ENCODE peak calls at places on chromosomes 6 and 20, in five cellular contexts. H is astrocyte of the spinal cord; Y is CD4-positive, alpha-beta memory T cell; G is CD8-positive, alpha-beta memory T cell; X is colonic mucosa. P is an unnamed sample.

GRCh38 chr20:63977392-63978276 is 1.8 kb downstream of the SAMD10 start:
- DNase-seq in H (peak), Y (no peak), G (peak), X (no peak), P (peak)

GRCh38 chr6:151535476-151536279 is 41.9 kb downstream of the CCDC170 start:
- DNase-seq in X (no peak), Y (no peak), G (no peak), H (no peak), P (no peak)

GRCh38 chr20:431012-431904 is 23.2 kb downstream of the RBCK1 start:
- DNase-seq in H (peak), G (no peak), X (peak), Y (peak), P (peak)

GRCh38 chr6:28140616-28141015 is 1.1 kb upstream of the ZKSCAN8 start:
- DNase-seq in G (no peak), X (no peak), Y (no peak), H (no peak), P (no peak)

GRCh38 chr6:156857573-156857972 is 80.4 kb downstream of the ARID1B start:
- DNase-seq in Y (no peak), G (no peak), H (peak), X (no peak), P (peak)

GRCh38 chr20:24990810-24991252 is 1.7 kb downstream of the APMAP start:
- DNase-seq in H (no peak), G (no peak), Y (no peak), X (peak), P (no peak)

GRCh38 chr6:147782302-147782701 is 273.8 kb downstream of the SAMD5 start:
- DNase-seq in Y (no peak), H (peak), X (no peak), G (no peak), P (peak)

GRCh38 chr6:78598966-78599365 is 268.4 kb upstream of the IRAK1BP1 start:
- DNase-seq in G (no peak), Y (no peak), H (peak), X (no peak), P (peak)

GRCh38 chr6:3211681-3212080 is 15.8 kb downstream of the TUBB2B start:
- DNase-seq in X (no peak), H (no peak), G (no peak), Y (no peak), P (no peak)

GRCh38 chr20:35772563-35773058 is 796 bp downstream of the PHF20 start:
- DNase-seq in G (no peak), H (no peak), Y (no peak), X (no peak), P (no peak)

GRCh38 chr6:105669232-105669631 is 266.4 kb upstream of the PREP start:
- DNase-seq in H (no peak), G (no peak), Y (no peak), X (no peak), P (no peak)

DNA sequence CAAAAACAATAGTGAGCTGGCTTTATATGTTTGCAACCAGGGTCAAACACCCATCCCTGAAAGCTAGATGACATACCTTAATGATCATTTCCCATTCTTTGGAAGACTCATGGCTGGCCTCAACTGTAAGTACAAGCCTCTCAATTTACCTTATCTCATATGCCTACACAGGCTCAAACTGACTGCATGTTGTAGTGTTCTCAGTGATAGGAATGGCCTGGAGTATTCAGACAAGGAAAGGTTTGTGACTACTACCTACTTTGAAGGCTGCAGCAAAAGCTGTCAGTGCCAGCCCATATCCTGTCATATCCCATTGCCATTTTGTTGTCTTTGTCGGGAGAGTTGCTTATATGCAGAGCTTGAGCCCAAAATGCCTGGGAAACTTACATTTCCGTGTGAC is 205.2 kb upstream of the MOCS1 start:
- DNase-seq in Y (no peak), X (no peak), G (no peak), H (no peak), P (no peak)
- H3K4me3 ChIP-seq in Y (no peak), X (no peak), G (no peak), H (no peak), P (no peak)

GRCh38 chr6:53042112-53042511 is 23.1 kb upstream of the FBXO9 start:
- DNase-seq in H (peak), Y (no peak), X (no peak), G (no peak), P (peak)

GRCh38 chr6:53038148-53038547 is 27.1 kb upstream of the FBXO9 start:
- DNase-seq in G (no peak), Y (no peak), H (peak), X (no peak), P (peak)

GRCh38 chr6:53043626-53044025 is 21.6 kb upstream of the FBXO9 start:
- DNase-seq in X (no peak), Y (no peak), G (no peak), H (peak), P (no peak)

GRCh38 chr6:53044071-53044470 is 21.1 kb upstream of the FBXO9 start:
- DNase-seq in Y (no peak), X (no peak), G (no peak), H (peak), P (peak)

GRCh38 chr6:53041356-53041755 is 23.8 kb upstream of the FBXO9 start:
- DNase-seq in X (no peak), H (peak), G (no peak), Y (no peak), P (peak)
- H3K4me3 ChIP-seq in X (no peak), H (no peak), G (no peak), Y (no peak), P (peak)

DNA sequence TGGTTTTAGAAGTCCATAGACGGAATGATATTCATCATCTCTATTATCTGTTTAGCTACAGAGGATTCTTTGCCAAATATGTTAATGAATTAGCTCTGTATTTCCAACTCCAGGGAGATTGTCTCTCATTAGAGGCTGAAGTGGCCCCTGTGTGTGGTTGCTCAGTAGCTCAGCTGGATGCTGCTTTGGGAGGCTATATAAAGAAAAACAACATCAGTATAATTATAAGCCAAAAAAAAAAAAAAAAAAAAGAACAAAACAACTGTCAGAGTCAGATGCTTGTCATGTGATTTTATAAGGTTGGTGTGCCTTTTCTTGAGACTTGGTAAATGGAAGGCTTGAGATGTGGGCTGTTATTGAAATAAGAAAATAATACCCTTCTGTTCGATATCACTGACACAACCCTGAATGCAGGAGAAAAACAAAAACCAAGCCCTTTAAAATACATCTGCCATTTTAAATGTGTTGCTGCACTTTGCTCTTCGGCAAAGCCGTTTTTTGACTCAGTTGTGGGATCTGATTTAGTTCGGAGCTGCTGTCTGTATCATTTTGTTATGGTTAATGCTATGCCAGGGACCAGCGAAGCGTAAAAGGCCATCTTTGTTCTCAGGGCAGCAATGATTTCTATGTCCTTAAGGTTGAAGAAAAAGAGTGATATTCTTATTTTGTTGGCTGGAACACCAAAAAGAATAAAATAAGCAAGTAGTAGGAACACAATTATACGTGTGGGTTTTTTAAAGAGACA is 422.6 kb downstream of the QKI start:
- DNase-seq in G (no peak), X (no peak), Y (no peak), H (no peak), P (no peak)
- H3K4me3 ChIP-seq in G (no peak), X (no peak), Y (no peak), H (no peak), P (no peak)

DNA sequence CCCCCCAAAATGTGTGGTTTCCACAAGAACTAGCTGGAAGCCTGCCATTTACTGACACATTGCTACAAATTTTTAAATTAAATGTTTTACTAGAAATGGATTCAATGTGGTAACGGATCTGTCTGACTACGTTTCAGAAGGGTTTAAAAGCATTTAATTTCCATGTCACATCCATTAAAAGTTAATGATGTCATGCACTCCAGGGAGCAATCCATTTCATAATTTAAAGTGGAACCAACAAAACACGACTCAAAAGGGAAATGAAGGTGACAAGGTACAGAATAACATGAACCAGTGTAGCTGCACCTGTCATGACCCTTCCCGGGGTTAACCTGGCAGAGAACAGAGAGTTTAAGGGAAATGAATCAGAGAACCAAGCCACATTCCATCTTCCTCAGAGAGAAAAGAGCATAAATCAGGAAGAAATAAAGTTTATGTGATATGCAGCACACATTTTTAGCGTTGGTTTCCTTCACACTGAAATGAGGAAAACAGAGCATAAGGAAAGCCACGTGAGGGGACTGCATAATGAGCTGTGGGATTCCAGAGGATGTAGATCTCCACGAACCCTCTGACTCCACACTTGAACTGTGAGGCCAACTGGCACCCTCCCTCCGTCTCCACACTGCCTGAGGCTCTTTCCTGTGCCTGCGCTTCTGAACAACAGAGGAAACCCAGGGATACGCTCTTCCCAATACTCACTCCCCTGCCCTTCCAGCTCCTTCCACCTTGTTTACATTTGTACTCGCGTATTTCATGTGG is 170.3 kb upstream of the AHI1 start:
- DNase-seq in X (no peak), G (no peak), H (peak), Y (no peak), P (peak)
- H3K4me3 ChIP-seq in X (no peak), G (no peak), H (no peak), Y (no peak), P (no peak)

GRCh38 chr6:34795836-34796425 is 4.0 kb downstream of the BLTP3A start:
- DNase-seq in X (no peak), G (no peak), H (peak), Y (no peak), P (peak)
- H3K4me3 ChIP-seq in X (no peak), G (no peak), H (no peak), Y (no peak), P (no peak)

GRCh38 chr6:88963139-88964090 is at the start of gene RNGTT:
- DNase-seq in X (peak), H (peak), G (peak), Y (peak), P (peak)

GRCh38 chr6:88965691-88966090 is 2.3 kb upstream of the RNGTT start:
- DNase-seq in Y (no peak), H (no peak), X (no peak), G (no peak), P (no peak)

GRCh38 chr6:88967891-88968290 is 4.5 kb upstream of the RNGTT start:
- DNase-seq in X (no peak), G (no peak), Y (no peak), H (no peak), P (no peak)

GRCh38 chr6:88958842-88959241 is 4.6 kb downstream of the RNGTT start:
- DNase-seq in X (no peak), G (no peak), Y (no peak), H (no peak), P (no peak)

DNA sequence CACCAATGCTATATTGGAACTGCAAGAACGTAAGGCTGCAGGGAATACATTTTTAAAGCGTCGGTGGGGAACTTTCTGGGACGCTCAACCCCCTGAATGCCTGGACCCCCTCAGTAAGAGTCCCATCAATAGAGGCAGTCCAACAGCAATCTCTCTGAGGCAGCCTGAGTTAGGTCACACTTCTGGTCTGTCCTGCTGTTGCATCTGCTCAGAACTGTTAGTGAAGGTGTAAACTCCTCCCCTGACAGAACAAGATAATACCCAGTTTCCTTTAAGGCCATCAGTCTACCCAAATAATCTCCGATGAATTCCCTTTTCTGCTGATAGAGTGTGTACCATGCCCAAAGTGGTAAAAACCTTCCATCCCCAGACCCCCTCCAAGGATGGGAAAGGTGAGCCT is 1.1 kb upstream of the RNGTT start:
- DNase-seq in G (no peak), H (no peak), Y (no peak), X (no peak), P (no peak)
- H3K4me3 ChIP-seq in G (peak), H (peak), Y (no peak), X (no peak), P (peak)

P was measured in mesenchymal stem cell.